ENCODE peak calls at places on chromosomes 7 and 10, in six cellular contexts. P, U, W, H, M and Z are unnamed samples.

GRCh38 chr10:13787015-13787421 is 200.3 kb downstream of the PRPF18 start:
- DNase-seq in P (peak; percentile 85), U (no peak), W (peak; percentile 68), H (no peak), M (peak; percentile 38), Z (no peak)

GRCh38 chr7:11592699-11593098 is 239.3 kb downstream of the THSD7A start:
- DNase-seq in P (no peak), U (no peak), W (no peak), H (no peak), M (no peak), Z (peak; percentile 31)

GRCh38 chr7:27175626-27176342 is 1.7 kb upstream of the HOXA10 start:
- DNase-seq in P (no peak), U (peak; percentile 76), W (no peak), H (no peak), M (peak; percentile 55), Z (no peak)

GRCh38 chr10:103896225-103896624 is 21.8 kb downstream of the STN1 start:
- DNase-seq in P (no peak), U (no peak), W (no peak), H (no peak), M (no peak), Z (no peak)

GRCh38 chr7:50331564-50332208 is 27.2 kb downstream of the IKZF1 start:
- DNase-seq in P (no peak), U (no peak), W (peak; percentile 62), H (no peak), M (no peak), Z (peak; percentile 32)

GRCh38 chr10:99548041-99548530 is 15.3 kb downstream of the NKX2-3 start:
- DNase-seq in P (peak; percentile 29), U (no peak), W (peak; percentile 57), H (no peak), M (peak; percentile 61), Z (peak; percentile 43)

GRCh38 chr7:33805630-33806233 is 99.6 kb upstream of the BMPER start:
- DNase-seq in P (peak; percentile 93), U (no peak), W (no peak), H (no peak), M (no peak), Z (peak; percentile 62)

GRCh38 chr10:117374506-117375359 is 507 bp downstream of the PDZD8 start:
- DNase-seq in P (peak; percentile 12), U (peak; percentile 85), W (peak; percentile 51), H (no peak), M (peak; percentile 43), Z (peak; percentile 45)

GRCh38 chr7:155227004-155227787 is 70.5 kb upstream of the INSIG1 start:
- DNase-seq in P (no peak), U (peak; percentile 24), W (no peak), H (no peak), M (no peak), Z (no peak)

GRCh38 chr7:116834815-116835533 is 27.4 kb upstream of the CAPZA2 start:
- DNase-seq in P (peak; percentile 31), U (no peak), W (no peak), H (no peak), M (no peak), Z (peak; percentile 37)

GRCh38 chr10:1655367-1655766 is 82.0 kb downstream of the ADARB2 start:
- DNase-seq in P (no peak), U (no peak), W (no peak), H (no peak), M (no peak), Z (no peak)

GRCh38 chr10:128028508-128029279 is 97.5 kb downstream of the MKI67 start:
- DNase-seq in P (no peak), U (no peak), W (no peak), H (no peak), M (no peak), Z (no peak)

GRCh38 chr7:90119178-90119971 is 34.9 kb upstream of the STEAP1 start:
- DNase-seq in P (peak; percentile 53), U (peak; percentile 81), W (peak; percentile 2), H (no peak), M (peak; percentile 45), Z (no peak)

GRCh38 chr7:89780291-89780690 is 374.0 kb upstream of the STEAP1 start:
- DNase-seq in P (no peak), U (peak; percentile 88), W (no peak), H (no peak), M (peak; percentile 20), Z (no peak)

GRCh38 chr7:151796091-151796870 is 80.6 kb downstream of the PRKAG2 start:
- DNase-seq in P (no peak), U (peak; percentile 66), W (no peak), H (no peak), M (no peak), Z (peak; percentile 84)

GRCh38 chr10:45466784-45467183 is 92.8 kb downstream of the ALOX5 start:
- DNase-seq in P (no peak), U (no peak), W (no peak), H (no peak), M (no peak), Z (no peak)

GRCh38 chr7:101690061-101690460 is 61.0 kb upstream of the MYL10 start:
- DNase-seq in P (no peak), U (no peak), W (no peak), H (no peak), M (no peak), Z (no peak)

GRCh38 chr10:90859321-90859751 is 1.5 kb upstream of the HTR7 start:
- DNase-seq in P (peak; percentile 85), U (no peak), W (no peak), H (no peak), M (no peak), Z (peak; percentile 87)

GRCh38 chr7:24052572-24053223 is 231.3 kb upstream of the NPY start:
- DNase-seq in P (peak; percentile 46), U (no peak), W (no peak), H (peak; percentile 61), M (no peak), Z (peak; percentile 88)

GRCh38 chr7:99380823-99381663 is 6.5 kb downstream of the ARPC1B start:
- DNase-seq in P (peak; percentile 25), U (peak; percentile 83), W (peak; percentile 82), H (no peak), M (no peak), Z (no peak)

GRCh38 chr7:1733206-1733907 is 63.3 kb downstream of the ELFN1 start:
- DNase-seq in P (no peak), U (no peak), W (no peak), H (no peak), M (no peak), Z (no peak)

GRCh38 chr10:119350529-119351001 is 143.2 kb downstream of the GRK5 start:
- DNase-seq in P (peak; percentile 80), U (no peak), W (no peak), H (no peak), M (no peak), Z (no peak)

GRCh38 chr7:64407148-64407547 is 93.4 kb downstream of the ZNF736 start:
- DNase-seq in P (no peak), U (peak; percentile 63), W (no peak), H (no peak), M (no peak), Z (no peak)

GRCh38 chr10:30974355-30974754 is 57.3 kb downstream of the ZNF438 start:
- DNase-seq in P (no peak), U (no peak), W (no peak), H (no peak), M (no peak), Z (no peak)

GRCh38 chr10:69407621-69408301 is 9.0 kb downstream of the TACR2 start:
- DNase-seq in P (peak; percentile 23), U (peak; percentile 82), W (peak; percentile 50), H (no peak), M (peak; percentile 62), Z (no peak)

GRCh38 chr10:64840341-64840740 is 1319.1 kb downstream of the REEP3 start:
- DNase-seq in P (no peak), U (peak; percentile 74), W (no peak), H (no peak), M (no peak), Z (no peak)

GRCh38 chr7:30988346-30989005 is 24.7 kb downstream of the GHRHR start:
- DNase-seq in P (peak; percentile 36), U (peak; percentile 94), W (no peak), H (no peak), M (peak; percentile 58), Z (peak; percentile 56)

GRCh38 chr10:97795886-97796285 is 24.1 kb upstream of the SFRP5 start:
- DNase-seq in P (no peak), U (peak; percentile 10), W (no peak), H (no peak), M (no peak), Z (no peak)
- TF ChIP-seq CTCF in P (no peak), U (no peak), W (no peak), H (no peak), M (peak; percentile 56), Z (no peak)

DNA sequence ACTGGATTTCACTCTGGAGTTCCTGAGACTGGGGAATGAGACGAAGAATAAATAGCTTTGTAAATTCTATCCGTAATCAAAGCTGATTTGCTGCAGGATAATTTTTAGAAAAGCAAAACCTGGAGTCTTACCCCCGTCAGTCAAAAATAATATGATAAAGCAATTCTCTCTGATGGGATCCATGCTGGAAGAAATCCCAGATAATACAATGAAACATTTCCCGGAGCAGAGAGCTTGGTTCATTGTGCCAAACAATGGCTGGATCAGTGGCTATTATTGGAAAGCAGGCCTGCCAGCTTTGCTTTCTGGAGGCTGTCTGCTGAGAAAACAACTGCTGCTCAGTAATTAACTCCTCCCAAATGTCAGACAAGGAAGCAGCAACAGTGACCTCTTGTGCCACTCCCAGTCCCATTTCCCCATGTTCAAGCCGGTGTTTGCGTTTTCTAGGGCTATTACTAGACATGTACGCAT is 609.4 kb upstream of the PCDH15 start:
- DNase-seq in P (peak; percentile 1), U (no peak), W (no peak), H (no peak), M (peak; percentile 44), Z (peak; percentile 9)
- TF ChIP-seq CTCF in P (no peak), U (no peak), W (no peak), H (no peak), M (peak; percentile 47), Z (no peak)

GRCh38 chr10:6840766-6841165 is 260.7 kb upstream of the PRKCQ start:
- DNase-seq in P (peak; percentile 55), U (no peak), W (no peak), H (no peak), M (no peak), Z (peak; percentile 45)

GRCh38 chr10:6841746-6842145 is 261.7 kb upstream of the PRKCQ start:
- DNase-seq in P (no peak), U (no peak), W (no peak), H (no peak), M (no peak), Z (no peak)

GRCh38 chr10:6844251-6844650 is 264.2 kb upstream of the PRKCQ start:
- DNase-seq in P (no peak), U (no peak), W (no peak), H (no peak), M (no peak), Z (no peak)

GRCh38 chr10:6842722-6843121 is 262.6 kb upstream of the PRKCQ start:
- DNase-seq in P (no peak), U (no peak), W (no peak), H (no peak), M (no peak), Z (no peak)

DNA sequence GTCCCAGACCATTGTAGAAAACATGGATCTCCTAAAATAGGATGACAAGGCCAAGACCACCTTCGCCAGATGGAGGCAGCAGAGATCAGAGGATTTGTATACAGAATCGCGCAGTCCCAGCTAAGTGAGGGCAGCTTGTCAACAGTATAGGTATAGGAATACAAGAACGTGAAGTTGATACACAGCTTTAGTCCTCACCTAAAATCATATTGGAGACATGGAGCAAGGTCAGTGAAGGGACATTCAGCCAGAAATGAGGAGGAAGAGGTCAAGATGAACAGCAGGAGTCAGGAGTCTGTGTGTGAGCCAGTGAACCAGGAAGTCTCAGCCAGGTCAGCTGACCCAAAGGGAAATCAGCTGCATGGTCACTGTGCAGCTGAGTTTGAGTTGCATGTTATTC is 263.4 kb upstream of the PRKCQ start:
- DNase-seq in P (no peak), U (no peak), W (peak; percentile 18), H (no peak), M (no peak), Z (no peak)
- TF ChIP-seq CTCF in P (no peak), U (no peak), W (no peak), H (no peak), M (peak; percentile 19), Z (no peak)

GRCh38 chr10:122980209-122981065 is at the start of gene PSTK:
- DNase-seq in P (peak; percentile 95), U (peak; percentile 98), W (peak; percentile 96), H (peak; percentile 44), M (peak; percentile 94), Z (peak; percentile 88)
- TF ChIP-seq CTCF in P (peak; percentile 89), U (peak; percentile 73), W (peak; percentile 84), H (peak; percentile 96), M (peak; percentile 91), Z (peak; percentile 93)